ENCODE peak calls at places on chromosome 10, in ten cellular contexts. V is body of pancreas; A is CD8-positive, alpha-beta T cell; U is CD8-positive, alpha-beta memory T cell; I is lower lobe of right lung; M is dorsolateral prefrontal cortex; J is testis; W is left ventricle myocardium inferior; L is tibial nerve; T is GM23338. B is an unnamed sample.

GRCh38 chr10:112793197-112793921 is 156.7 kb upstream of the TCF7L2 start:
- DNase-seq in V (no peak), A (no peak), U (no peak), I (no peak), M (no peak), J (no peak), W (no peak), L (no peak), T (no peak), B (no peak)

GRCh38 chr10:112280205-112280921 is 2.8 kb upstream of the TECTB start:
- DNase-seq in V (no peak), A (no peak), U (no peak), I (no peak), M (no peak), J (no peak), W (no peak), L (no peak), T (no peak), B (no peak)

GRCh38 chr10:78944658-78945333 is 124.0 kb upstream of the ZMIZ1 start:
- DNase-seq in V (peak; percentile 61), A (no peak), U (no peak), I (peak; percentile 3), M (no peak), J (peak; percentile 74), W (peak; percentile 40), L (peak; percentile 47), T (no peak), B (no peak)

GRCh38 chr10:62637249-62638061 is 167.1 kb upstream of the ADO start:
- DNase-seq in V (peak; percentile 31), A (peak; percentile 50), U (peak; percentile 77), I (no peak), M (no peak), J (no peak), W (no peak), L (no peak), T (no peak), B (no peak)

GRCh38 chr10:42367532-42368230 is 270.7 kb downstream of the ZNF33B start:
- DNase-seq in V (peak; percentile 92), A (no peak), U (peak; percentile 20), I (peak; percentile 84), M (peak; percentile 91), J (peak; percentile 94), W (peak; percentile 88), L (peak; percentile 65), T (peak; percentile 93), B (peak; percentile 52)

GRCh38 chr10:20624642-20625041 is 272.5 kb downstream of the NEBL start:
- DNase-seq in V (peak; percentile 17), A (no peak), U (no peak), I (no peak), M (no peak), J (peak; percentile 22), W (peak; percentile 17), L (peak; percentile 22), T (no peak), B (no peak)

GRCh38 chr10:59362184-59362966 is at the start of gene FAM13C:
- DNase-seq in V (peak; percentile 73), A (no peak), U (no peak), I (peak; percentile 74), M (peak; percentile 81), J (peak; percentile 87), W (peak; percentile 71), L (no peak), T (peak; percentile 85), B (peak; percentile 11)

GRCh38 chr10:36675458-36675880 is 449.9 kb upstream of the ANKRD30A start:
- DNase-seq in V (no peak), A (no peak), U (no peak), I (no peak), M (no peak), J (no peak), W (no peak), L (no peak), T (no peak), B (no peak)

GRCh38 chr10:7507887-7508726 is 97.3 kb upstream of the SFMBT2 start:
- DNase-seq in V (no peak), A (no peak), U (peak; percentile 23), I (no peak), M (no peak), J (no peak), W (no peak), L (no peak), T (no peak), B (no peak)

GRCh38 chr10:51675088-51675487 is 24.3 kb downstream of the CSTF2T start:
- DNase-seq in V (no peak), A (no peak), U (no peak), I (no peak), M (no peak), J (no peak), W (no peak), L (no peak), T (no peak), B (no peak)

GRCh38 chr10:15331456-15331855 is 39.6 kb downstream of the FAM171A1 start:
- DNase-seq in V (no peak), A (no peak), U (no peak), I (no peak), M (no peak), J (no peak), W (no peak), L (no peak), T (no peak), B (no peak)

GRCh38 chr10:110118891-110119621 is 88.3 kb upstream of the MXI1 start:
- DNase-seq in V (no peak), A (no peak), U (no peak), I (no peak), M (no peak), J (no peak), W (no peak), L (no peak), T (no peak), B (no peak)

GRCh38 chr10:12531305-12531738 is 182.0 kb downstream of the CAMK1D start:
- DNase-seq in V (peak; percentile 20), A (no peak), U (no peak), I (no peak), M (peak; percentile 57), J (peak; percentile 87), W (peak; percentile 65), L (no peak), T (no peak), B (no peak)

GRCh38 chr10:17429490-17429889 is 24.9 kb downstream of the ST8SIA6 start:
- DNase-seq in V (no peak), A (no peak), U (no peak), I (no peak), M (no peak), J (no peak), W (no peak), L (no peak), T (no peak), B (no peak)

DNA sequence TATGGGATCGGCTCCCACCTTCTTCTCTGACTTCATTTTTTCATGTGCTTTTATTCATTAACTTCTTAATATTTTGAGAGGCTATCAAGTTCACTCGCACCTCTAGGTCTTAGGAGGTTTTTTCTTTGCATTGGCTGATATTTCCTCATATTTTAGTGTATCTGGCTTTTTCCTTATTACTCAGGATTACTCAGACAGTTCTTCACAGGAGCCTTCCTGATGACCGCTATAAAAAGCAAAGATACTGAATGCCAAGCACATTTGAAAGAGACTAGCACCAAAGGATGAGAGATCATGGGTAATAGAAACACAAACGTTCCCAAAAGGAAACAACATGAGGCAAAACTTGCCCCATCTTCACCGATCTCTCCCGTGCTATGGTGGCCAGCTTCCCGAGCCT is 409.2 kb upstream of the KLF6 start:
- DNase-seq in V (no peak), A (no peak), U (no peak), I (no peak), M (no peak), J (no peak), W (no peak), L (no peak), T (no peak), B (no peak)
- H3K27ac ChIP-seq in V (no peak overlapping the region), A (no peak overlapping the region), U (no peak overlapping the region), I (no peak overlapping the region), M (no peak overlapping the region), J (no peak overlapping the region), W (no peak overlapping the region), L (no peak overlapping the region), T (no peak overlapping the region), B (no peak overlapping the region)

GRCh38 chr10:1183033-1183396 is 126.8 kb downstream of the WDR37 start:
- DNase-seq in V (no peak), A (no peak), U (no peak), I (peak; percentile 36), M (peak; percentile 36), J (no peak), W (no peak), L (no peak), T (no peak), B (no peak)

GRCh38 chr10:1180071-1180730 is 124.0 kb downstream of the WDR37 start:
- DNase-seq in V (no peak), A (no peak), U (no peak), I (peak; percentile 26), M (peak; percentile 38), J (no peak), W (no peak), L (no peak), T (no peak), B (no peak)

GRCh38 chr10:1180836-1181235 is 124.7 kb downstream of the WDR37 start:
- DNase-seq in V (no peak), A (no peak), U (no peak), I (no peak), M (peak; percentile 58), J (no peak), W (no peak), L (no peak), T (peak; percentile 61), B (no peak)

GRCh38 chr10:1183746-1184145 is 127.6 kb downstream of the WDR37 start:
- DNase-seq in V (no peak), A (no peak), U (no peak), I (peak; percentile 13), M (peak; percentile 24), J (no peak), W (no peak), L (no peak), T (no peak), B (no peak)

GRCh38 chr10:1182280-1183032 is 126.3 kb downstream of the WDR37 start:
- DNase-seq in V (no peak), A (no peak), U (no peak), I (peak; percentile 13), M (peak; percentile 21), J (no peak), W (no peak), L (no peak), T (no peak), B (no peak)
- H3K27ac ChIP-seq in V (no peak overlapping the region), A (no peak overlapping the region), U (no peak overlapping the region), I (no peak overlapping the region), M (no peak overlapping the region), J (no peak overlapping the region), W (no peak overlapping the region), L (no peak overlapping the region), T (no peak overlapping the region), B (no peak overlapping the region)

DNA sequence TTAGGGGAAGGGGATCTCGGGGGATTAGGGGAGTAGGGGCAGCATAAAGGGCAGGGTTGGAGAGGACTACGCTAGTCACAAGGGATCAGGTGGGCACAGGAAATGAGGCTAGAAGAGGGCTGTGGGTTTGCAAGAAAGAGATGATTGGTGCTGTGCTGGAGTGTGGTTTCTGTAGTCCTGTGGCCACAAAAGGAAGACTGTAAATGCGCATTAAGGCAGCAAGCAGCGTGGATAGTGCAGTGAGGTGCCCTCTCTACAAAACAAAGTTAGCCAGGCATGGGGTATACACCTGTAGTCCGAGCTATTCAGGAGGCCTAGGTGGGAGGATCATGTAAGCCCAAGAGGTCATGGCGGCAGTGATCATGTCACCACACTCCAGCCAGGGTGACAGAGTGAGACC is 212.1 kb downstream of the MLLT10 start:
- DNase-seq in V (no peak), A (no peak), U (peak; percentile 17), I (no peak), M (no peak), J (no peak), W (no peak), L (no peak), T (no peak), B (no peak)
- H3K27ac ChIP-seq in V (no peak overlapping the region), A (no peak overlapping the region), U (no peak overlapping the region), I (no peak overlapping the region), M (no peak overlapping the region), J (no peak overlapping the region), W (no peak overlapping the region), L (no peak overlapping the region), T (no peak overlapping the region), B (no peak overlapping the region)

GRCh38 chr10:29735628-29736324 is 101.0 kb upstream of the SVIL start:
- DNase-seq in V (peak; percentile 88), A (peak; percentile 79), U (peak; percentile 73), I (peak; percentile 92), M (peak; percentile 78), J (peak; percentile 90), W (peak; percentile 85), L (peak; percentile 66), T (peak; percentile 78), B (peak; percentile 60)
- H3K27ac ChIP-seq in V (peak overlapping the region; percentile 95), A (peak overlapping the region; percentile 59), U (peak overlapping the region; percentile 47), I (peak overlapping the region; percentile 98), M (peak overlapping the region; percentile 38), J (peak overlapping the region; percentile 97), W (peak overlapping the region; percentile 96), L (peak overlapping the region; percentile 87), T (no peak overlapping the region), B (peak overlapping the region; percentile 98)

B was measured in ascending aorta.